ENCODE peak calls at places on chromosomes 2 and 18, in four cellular contexts. One of them, this sample, is unnamed.

GRCh38 chr2:9205963-9206948 is at the start of gene ASAP2:
- DNase-seq in GM12878: no peak
- DNase-seq in HepG2: peak
- DNase-seq in K562: peak
- DNase-seq in this sample: peak

GRCh38 chr18:63322908-63323634 is 3.5 kb upstream of the BCL2 start:
- DNase-seq in GM12878: no peak
- DNase-seq in HepG2: peak
- DNase-seq in K562: peak
- DNase-seq in this sample: peak

GRCh38 chr2:73985318-73986084 is 791 bp downstream of the TET3 start:
- DNase-seq in GM12878: no peak
- DNase-seq in K562: peak
- DNase-seq in HepG2: peak
- DNase-seq in this sample: peak

GRCh38 chr2:3626118-3626816 is 31.4 kb downstream of the COLEC11 start:
- DNase-seq in HepG2: peak
- DNase-seq in K562: no peak
- DNase-seq in GM12878: no peak
- DNase-seq in this sample: no peak

GRCh38 chr2:160063895-160064577 is 1.6 kb upstream of the PLA2R1 start:
- DNase-seq in HepG2: no peak
- DNase-seq in K562: no peak
- DNase-seq in GM12878: no peak
- DNase-seq in this sample: no peak

GRCh38 chr2:9201185-9201891 is 5.3 kb upstream of the ASAP2 start:
- DNase-seq in HepG2: no peak
- DNase-seq in K562: peak
- DNase-seq in GM12878: no peak
- DNase-seq in this sample: no peak

GRCh38 chr2:136117909-136118818 is at the start of gene CXCR4:
- DNase-seq in GM12878: no peak
- DNase-seq in HepG2: no peak
- DNase-seq in K562: peak
- DNase-seq in this sample: peak

GRCh38 chr2:127185093-127185492 is 35.0 kb downstream of the CYP27C1 start:
- DNase-seq in GM12878: no peak
- DNase-seq in HepG2: no peak
- DNase-seq in K562: no peak
- DNase-seq in this sample: no peak

GRCh38 chr2:70974592-70974991 is 3.8 kb upstream of the ANKRD53 start:
- DNase-seq in GM12878: no peak
- DNase-seq in K562: peak
- DNase-seq in HepG2: no peak
- DNase-seq in this sample: no peak

GRCh38 chr2:12046641-12047040 is 300.2 kb downstream of the LPIN1 start:
- DNase-seq in GM12878: no peak
- DNase-seq in HepG2: no peak
- DNase-seq in K562: no peak
- DNase-seq in this sample: no peak

GRCh38 chr2:197075754-197076337 is 149.3 kb upstream of the PGAP1 start:
- DNase-seq in GM12878: no peak
- DNase-seq in K562: peak
- DNase-seq in HepG2: peak
- DNase-seq in this sample: no peak

GRCh38 chr2:24984912-24985311 is 13.2 kb upstream of the DNAJC27 start:
- DNase-seq in HepG2: no peak
- DNase-seq in GM12878: no peak
- DNase-seq in K562: no peak
- DNase-seq in this sample: no peak
- TF ChIP-seq FOXK2 in HepG2: no peak
- TF ChIP-seq FOXK2 in GM12878: no peak
- TF ChIP-seq FOXK2 in K562: no peak
- TF ChIP-seq FOXK2 in this sample: no peak

DNA sequence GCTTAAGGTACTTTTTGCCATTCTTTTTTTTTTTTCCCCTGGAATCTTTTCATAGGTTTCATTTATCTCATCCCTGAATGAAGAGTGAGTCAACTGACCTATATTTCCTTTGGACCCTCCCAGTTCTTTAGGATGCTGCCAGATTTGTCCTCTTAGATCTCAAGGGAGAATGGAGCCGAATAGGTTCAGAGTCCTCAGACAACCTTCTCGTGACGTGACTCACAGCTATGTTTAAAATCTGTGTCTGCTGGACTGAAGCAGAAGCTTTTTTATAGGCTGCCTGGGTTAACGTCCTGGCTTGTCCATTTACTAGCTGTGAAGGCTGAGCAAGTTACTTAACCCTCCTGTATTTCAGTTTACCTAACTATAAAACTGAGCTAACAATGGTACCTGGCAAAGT is 358.6 kb downstream of the DLGAP1 start:
- DNase-seq in HepG2: no peak
- DNase-seq in K562: no peak
- DNase-seq in GM12878: no peak
- DNase-seq in this sample: no peak
- TF ChIP-seq FOXM1 in HepG2: no peak
- TF ChIP-seq FOXM1 in K562: no peak
- TF ChIP-seq FOXM1 in GM12878: no peak
- TF ChIP-seq FOXM1 in this sample: no peak

DNA sequence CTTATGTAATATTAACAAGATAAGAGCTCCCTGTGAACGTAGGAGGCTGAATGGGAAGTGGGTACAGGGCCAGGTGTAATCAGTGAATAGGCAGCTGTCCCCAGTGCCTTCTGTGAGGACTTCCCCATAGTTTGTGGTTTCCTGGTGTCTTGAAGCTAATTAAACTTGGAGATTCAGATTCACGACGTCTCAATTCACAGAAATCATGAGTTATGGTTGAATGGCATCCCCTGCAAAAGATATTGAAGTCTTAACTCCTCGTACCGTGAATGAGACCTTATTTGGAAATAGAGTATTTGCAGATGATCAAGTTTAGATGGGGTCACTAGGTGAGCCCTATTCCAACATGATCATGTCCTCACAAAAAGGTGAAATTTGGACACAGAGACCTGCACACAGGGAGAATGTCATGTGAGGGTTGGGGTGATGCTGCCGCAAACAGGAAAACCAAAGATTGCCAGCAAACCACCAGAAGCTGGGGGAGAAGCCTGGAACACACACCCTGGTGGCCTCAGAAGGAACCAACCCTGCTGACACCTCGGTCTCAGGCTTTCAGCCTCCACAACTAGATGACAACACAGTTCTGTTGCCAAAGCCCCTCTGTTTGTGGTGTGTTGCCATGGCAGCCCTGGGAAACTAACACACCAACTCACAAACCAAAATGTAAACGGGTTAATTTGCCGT is 13.2 kb downstream of the ARL4C start:
- DNase-seq in HepG2: no peak
- DNase-seq in K562: no peak
- DNase-seq in GM12878: peak
- DNase-seq in this sample: no peak
- TF ChIP-seq TARDBP in HepG2: no peak
- TF ChIP-seq TARDBP in K562: no peak
- TF ChIP-seq TARDBP in GM12878: no peak
- TF ChIP-seq TARDBP in this sample: no peak

GRCh38 chr2:135021618-135022017 is 25.6 kb downstream of the MAP3K19 start:
- DNase-seq in HepG2: no peak
- DNase-seq in K562: no peak
- DNase-seq in GM12878: no peak
- DNase-seq in this sample: no peak
- TF ChIP-seq FOXK2 in HepG2: no peak
- TF ChIP-seq FOXK2 in K562: no peak
- TF ChIP-seq FOXK2 in GM12878: no peak
- TF ChIP-seq FOXK2 in this sample: no peak

GRCh38 chr2:157192445-157193423 is 64.8 kb upstream of the GALNT5 start:
- DNase-seq in HepG2: no peak
- DNase-seq in GM12878: no peak
- DNase-seq in K562: no peak
- DNase-seq in this sample: no peak

GRCh38 chr2:157193461-157193860 is 64.0 kb upstream of the GALNT5 start:
- DNase-seq in HepG2: no peak
- DNase-seq in GM12878: no peak
- DNase-seq in K562: no peak
- DNase-seq in this sample: no peak

GRCh38 chr2:157194097-157194688 is 63.3 kb upstream of the GALNT5 start:
- DNase-seq in GM12878: no peak
- DNase-seq in HepG2: peak
- DNase-seq in K562: peak
- DNase-seq in this sample: peak

GRCh38 chr2:157185828-157186227 is 71.7 kb upstream of the GALNT5 start:
- DNase-seq in HepG2: no peak
- DNase-seq in K562: no peak
- DNase-seq in GM12878: no peak
- DNase-seq in this sample: no peak

DNA sequence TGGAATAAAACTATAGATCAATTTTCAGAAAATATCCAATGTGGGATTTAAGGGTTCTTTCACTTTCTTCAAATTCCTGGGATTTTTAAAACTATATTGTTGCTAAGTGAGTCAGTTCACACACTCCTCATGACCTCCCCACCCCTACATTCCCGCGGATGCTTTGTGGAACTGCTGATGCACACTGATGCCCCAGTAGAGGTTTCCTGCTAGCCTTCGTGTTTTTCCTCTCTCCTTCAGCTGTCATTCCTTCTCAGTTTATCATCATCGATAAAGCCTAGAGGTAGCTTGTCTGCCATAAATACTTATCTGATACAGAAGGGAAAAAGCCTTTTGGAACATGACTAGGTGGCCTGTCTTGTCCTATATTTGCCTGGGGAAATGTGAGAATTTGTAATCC is 67.4 kb upstream of the GALNT5 start:
- DNase-seq in K562: no peak
- DNase-seq in GM12878: no peak
- DNase-seq in HepG2: no peak
- DNase-seq in this sample: no peak
- TF ChIP-seq FOXM1 in K562: no peak
- TF ChIP-seq FOXM1 in GM12878: no peak
- TF ChIP-seq FOXM1 in HepG2: no peak
- TF ChIP-seq FOXM1 in this sample: no peak

GRCh38 chr2:118268268-118268667 is 180.0 kb downstream of the INSIG2 start:
- DNase-seq in K562: no peak
- DNase-seq in HepG2: no peak
- DNase-seq in GM12878: no peak
- DNase-seq in this sample: no peak

GRCh38 chr2:118269408-118270051 is 181.3 kb downstream of the INSIG2 start:
- DNase-seq in K562: peak
- DNase-seq in HepG2: peak
- DNase-seq in GM12878: no peak
- DNase-seq in this sample: no peak

GRCh38 chr2:118266086-118266485 is 177.8 kb downstream of the INSIG2 start:
- DNase-seq in GM12878: no peak
- DNase-seq in HepG2: no peak
- DNase-seq in K562: no peak
- DNase-seq in this sample: no peak

DNA sequence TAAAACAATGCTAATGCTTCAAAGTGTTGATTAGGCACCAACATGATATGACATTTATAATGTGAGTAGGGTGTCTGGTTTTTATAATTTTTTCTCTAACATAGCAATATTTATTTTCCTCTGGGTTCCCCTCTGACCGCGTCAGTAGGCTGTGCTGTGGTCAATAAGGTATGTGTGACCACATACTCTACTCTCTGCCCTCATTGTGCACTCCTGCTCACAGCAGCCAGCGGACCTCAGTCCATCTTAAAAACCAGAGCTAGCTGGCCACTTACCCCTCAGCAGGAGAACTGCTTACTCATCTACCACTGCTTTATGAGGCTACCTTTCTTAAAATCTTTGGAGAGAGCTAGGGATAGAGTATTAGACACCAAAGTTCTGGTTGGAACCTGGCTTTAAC is 176.3 kb downstream of the INSIG2 start:
- DNase-seq in HepG2: no peak
- DNase-seq in GM12878: no peak
- DNase-seq in K562: no peak
- DNase-seq in this sample: no peak
- TF ChIP-seq TARDBP in HepG2: no peak
- TF ChIP-seq TARDBP in GM12878: no peak
- TF ChIP-seq TARDBP in K562: no peak
- TF ChIP-seq TARDBP in this sample: no peak

GRCh38 chr2:218582085-218582484 is 13.4 kb downstream of the CNOT9 start:
- DNase-seq in HepG2: no peak
- DNase-seq in K562: no peak
- DNase-seq in GM12878: no peak
- DNase-seq in this sample: no peak

GRCh38 chr2:218578272-218578877 is 9.7 kb downstream of the CNOT9 start:
- DNase-seq in GM12878: no peak
- DNase-seq in HepG2: no peak
- DNase-seq in K562: no peak
- DNase-seq in this sample: no peak

GRCh38 chr2:218576854-218577253 is 8.2 kb downstream of the CNOT9 start:
- DNase-seq in HepG2: no peak
- DNase-seq in GM12878: no peak
- DNase-seq in K562: no peak
- DNase-seq in this sample: no peak

GRCh38 chr2:218577482-218578220 is 9.0 kb downstream of the CNOT9 start:
- DNase-seq in HepG2: no peak
- DNase-seq in K562: no peak
- DNase-seq in GM12878: no peak
- DNase-seq in this sample: no peak
- TF ChIP-seq FOXK2 in HepG2: no peak
- TF ChIP-seq FOXK2 in K562: no peak
- TF ChIP-seq FOXK2 in GM12878: no peak
- TF ChIP-seq FOXK2 in this sample: no peak